ENCODE peak calls at places on chromosomes 1 and 21, in eight cellular contexts. E is thyroid gland, Y is sigmoid colon, I is heart left ventricle, J is IMR-90, W is GM12891, K is NB4, C is upper lobe of left lung. L is an unnamed sample.

GRCh38 chr1:170010443-170010842 is 64.1 kb downstream of the KIFAP3 start:
- DNase-seq in J (peak; percentile 55), E (no peak), W (no peak), Y (no peak), C (no peak), I (peak; percentile 28), K (peak; percentile 34), L (peak; percentile 77)

GRCh38 chr1:33289858-33290154 is 31.1 kb downstream of the A3GALT2 start:
- DNase-seq in I (no peak), K (no peak), E (no peak), W (no peak), C (no peak), J (no peak), Y (no peak), L (no peak)

GRCh38 chr1:229803601-229804217 is 177.7 kb downstream of the URB2 start:
- DNase-seq in I (no peak), W (no peak), Y (no peak), J (no peak), C (no peak), K (no peak), E (no peak), L (no peak)

GRCh38 chr21:46627726-46628125 is 7.7 kb upstream of the PRMT2 start:
- DNase-seq in C (no peak), W (no peak), J (no peak), Y (no peak), K (no peak), E (no peak), I (no peak), L (no peak)

GRCh38 chr1:88302843-88303486 is 381.1 kb upstream of the PKN2 start:
- DNase-seq in J (peak; percentile 55), K (peak; percentile 16), W (no peak), Y (no peak), I (no peak), C (no peak), E (peak; percentile 27), L (peak; percentile 39)

GRCh38 chr1:46616277-46617107 is at the start of gene MOB3C:
- DNase-seq in K (peak; percentile 49), Y (peak; percentile 96), C (peak; percentile 94), I (peak; percentile 94), E (peak; percentile 71), J (peak; percentile 77), W (peak; percentile 60), L (peak; percentile 91)

GRCh38 chr21:18340387-18340942 is 63.1 kb downstream of the TMPRSS15 start:
- DNase-seq in J (no peak), K (no peak), E (no peak), C (no peak), Y (no peak), I (no peak), W (no peak), L (no peak)

GRCh38 chr1:166133857-166134256 is 32.9 kb downstream of the FAM78B start:
- DNase-seq in E (no peak), Y (no peak), C (no peak), W (no peak), J (no peak), I (no peak), K (no peak), L (no peak)

GRCh38 chr1:68321084-68321685 is 88.9 kb upstream of the WLS start:
- DNase-seq in I (peak; percentile 67), C (peak; percentile 83), J (peak; percentile 61), K (no peak), E (peak; percentile 78), W (no peak), Y (peak; percentile 87), L (peak; percentile 86)

DNA sequence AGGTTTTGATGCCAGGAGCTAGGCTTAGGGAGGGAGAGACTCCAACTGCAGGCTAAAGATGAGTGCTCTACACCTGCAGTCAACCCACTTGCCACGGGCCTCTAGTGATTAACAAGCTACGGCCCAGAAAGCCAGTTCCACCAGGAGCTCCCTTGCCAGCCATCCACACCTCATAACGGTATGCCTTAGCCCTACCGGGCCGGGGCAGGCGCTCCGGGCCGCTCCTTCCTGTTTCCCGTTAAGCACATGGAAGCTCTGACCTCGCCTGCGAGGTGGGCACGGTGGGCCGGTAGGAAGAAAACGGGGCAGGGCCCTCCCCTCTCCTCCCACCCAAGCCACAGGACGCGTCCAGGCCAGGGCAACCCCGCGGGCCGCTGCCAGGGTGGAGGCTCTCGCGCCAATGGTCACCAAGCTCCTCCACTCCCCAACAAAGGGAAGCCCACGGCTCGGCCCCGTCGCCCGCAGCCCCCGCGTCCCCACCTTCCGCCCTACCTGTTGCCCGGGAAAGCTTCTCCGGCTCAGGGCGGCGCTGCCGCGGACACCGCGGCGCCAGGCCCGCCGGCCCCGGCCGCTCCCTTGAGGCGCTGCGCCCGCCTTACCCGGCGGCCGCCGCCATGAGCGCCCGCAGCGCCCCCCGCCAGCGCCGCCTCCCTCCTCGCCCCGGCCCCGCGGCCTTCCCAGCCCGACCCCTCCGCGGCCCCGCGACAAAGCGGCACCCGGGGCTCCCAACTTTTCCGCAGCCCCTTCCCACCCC is 632 bp downstream of the CERS2 start:
- DNase-seq in C (peak; percentile 91), W (peak; percentile 51), E (peak; percentile 54), K (peak; percentile 69), Y (no peak), I (peak; percentile 50), J (no peak), L (peak; percentile 44)
- TF ChIP-seq POLR2A in C (no peak), W (no peak), E (no peak), K (no peak), Y (no peak), I (no peak), J (no peak), L (no peak)

GRCh38 chr1:98046031-98046641 is 125.3 kb upstream of the DPYD start:
- DNase-seq in W (no peak), J (peak; percentile 51), K (no peak), E (no peak), Y (no peak), C (peak; percentile 72), I (no peak), L (peak; percentile 16)

GRCh38 chr1:98048234-98048633 is 127.4 kb upstream of the DPYD start:
- DNase-seq in I (peak; percentile 72), Y (peak; percentile 86), C (peak; percentile 90), K (peak; percentile 77), J (peak; percentile 92), W (no peak), E (peak; percentile 86), L (peak; percentile 89)

GRCh38 chr1:98044766-98045165 is 123.9 kb upstream of the DPYD start:
- DNase-seq in J (no peak), W (no peak), E (no peak), C (peak; percentile 36), K (no peak), Y (no peak), I (no peak), L (no peak)

GRCh38 chr1:98044071-98044697 is 123.3 kb upstream of the DPYD start:
- DNase-seq in E (no peak), J (no peak), I (no peak), Y (no peak), K (no peak), W (no peak), C (no peak), L (no peak)

DNA sequence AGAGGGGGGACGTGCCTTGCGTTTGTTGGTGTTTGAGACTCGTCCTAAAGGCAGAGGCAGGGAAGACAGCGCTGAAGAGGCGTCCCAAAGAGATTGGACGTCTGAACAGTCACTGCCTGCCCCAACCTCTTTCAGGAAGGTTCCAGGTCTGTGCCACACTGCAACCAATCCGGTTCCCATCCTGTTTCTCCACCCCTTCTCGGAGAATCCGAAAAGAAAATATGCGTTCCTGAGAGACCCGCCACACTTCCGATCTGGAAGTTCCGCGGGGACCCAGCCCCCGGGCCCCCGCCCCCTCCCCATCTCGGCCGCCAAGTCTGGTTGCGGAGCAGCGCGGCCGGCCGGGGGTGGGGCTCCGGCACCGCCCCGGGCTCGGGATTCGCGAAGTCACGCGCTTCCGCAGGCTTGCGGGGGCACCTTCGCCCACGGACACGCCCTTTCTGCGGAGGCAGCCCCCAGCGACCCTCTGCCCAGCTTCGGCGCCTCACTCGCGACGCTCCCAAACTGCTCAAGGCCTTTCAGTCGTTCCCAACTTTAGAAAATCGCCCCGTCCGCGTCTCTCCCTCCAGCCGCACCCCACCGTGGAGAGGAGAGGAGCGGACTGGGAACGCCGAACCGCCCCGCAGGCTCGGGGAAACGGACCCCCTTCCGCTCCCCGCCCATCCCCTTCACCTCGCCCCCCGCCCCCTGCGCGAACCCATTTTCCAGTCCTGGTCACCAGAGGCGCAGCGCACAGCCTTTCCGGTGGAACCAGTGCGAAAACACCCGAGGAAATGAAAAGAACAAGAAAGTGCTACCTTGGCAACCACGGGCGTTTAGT is 124.6 kb upstream of the DPYD start:
- DNase-seq in K (no peak), W (no peak), J (peak; percentile 62), C (peak; percentile 74), I (no peak), Y (no peak), E (no peak), L (peak; percentile 18)
- TF ChIP-seq POLR2A in K (no peak), W (no peak), J (peak; percentile 18), C (no peak), I (no peak), Y (no peak), E (no peak), L (no peak)

GRCh38 chr1:93847811-93848288 is 31.2 kb downstream of the DNTTIP2 start:
- DNase-seq in C (peak; percentile 93), K (peak; percentile 79), W (no peak), E (peak; percentile 69), I (peak; percentile 82), Y (peak; percentile 85), J (peak; percentile 60), L (peak; percentile 78)
- TF ChIP-seq POLR2A in C (no peak), K (peak; percentile 54), W (no peak), E (peak; percentile 60), I (peak; percentile 29), Y (no peak), J (no peak), L (no peak)

GRCh38 chr1:34850382-34850781 is 9.2 kb downstream of the SMIM12 start:
- DNase-seq in Y (no peak), E (no peak), W (no peak), K (no peak), C (no peak), I (no peak), J (no peak), L (no peak)

GRCh38 chr1:34851431-34852105 is 8.0 kb downstream of the SMIM12 start:
- DNase-seq in I (peak; percentile 79), W (no peak), K (no peak), E (peak; percentile 97), Y (peak; percentile 71), C (no peak), J (no peak), L (peak; percentile 42)

GRCh38 chr1:34847094-34847493 is 12.5 kb downstream of the SMIM12 start:
- DNase-seq in J (no peak), Y (peak; percentile 24), K (no peak), I (no peak), E (no peak), W (no peak), C (no peak), L (no peak)

GRCh38 chr1:34856697-34857096 is 2.9 kb downstream of the SMIM12 start:
- DNase-seq in W (no peak), J (no peak), C (no peak), E (no peak), I (no peak), Y (no peak), K (no peak), L (no peak)

DNA sequence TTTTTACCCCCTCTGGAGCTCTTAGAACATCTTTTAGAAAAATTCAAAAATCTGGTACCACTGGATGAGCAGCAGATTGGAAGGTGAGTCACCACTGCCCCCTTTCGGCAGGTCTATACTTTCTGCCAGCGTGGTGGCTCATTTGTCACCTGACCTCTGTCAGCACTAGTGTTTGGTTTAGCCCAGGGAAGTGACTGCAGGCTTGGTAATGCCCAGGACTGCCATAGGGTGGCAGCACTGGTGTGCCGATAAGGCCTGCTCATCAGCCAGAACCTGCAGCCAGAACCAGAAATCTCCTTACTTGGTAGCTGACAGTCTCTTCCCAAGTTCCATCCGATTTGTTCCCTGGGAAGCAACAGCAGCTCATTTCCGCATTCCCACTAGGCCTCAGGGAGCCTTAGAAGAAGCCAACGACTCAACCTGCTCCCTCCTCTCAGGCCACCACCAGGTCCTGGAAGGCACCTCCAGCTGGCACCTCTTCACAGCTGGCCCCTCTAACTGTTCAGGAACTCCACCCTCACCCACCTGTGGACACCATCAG is 6.8 kb downstream of the SMIM12 start:
- DNase-seq in Y (peak; percentile 91), J (peak; percentile 95), W (peak; percentile 80), I (peak; percentile 90), C (no peak), K (peak; percentile 93), E (peak; percentile 96), L (peak; percentile 93)
- TF ChIP-seq POLR2A in Y (no peak), J (no peak), W (no peak), I (peak; percentile 12), C (no peak), K (no peak), E (no peak), L (no peak)